ENCODE peak calls at places on chromosome 14, in nine cellular contexts. N is CD8-positive, alpha-beta T cell; B is spleen; C is lung; H is NB4; T is AG09319; R is Calu3; E is GM20000; X is tibial artery. O is an unnamed sample.

GRCh38 chr14:30058401-30058800 is 130.8 kb upstream of the PRKD1 start:
- DNase-seq in N (no peak), B (no peak), C (no peak), H (no peak), T (no peak), R (no peak), E (no peak), X (no peak), O (no peak)

GRCh38 chr14:21704340-21704737 is 30.7 kb upstream of the OR4E1 start:
- DNase-seq in N (no peak), B (no peak), C (no peak), H (no peak), T (no peak), R (no peak), E (no peak), X (no peak), O (no peak)

GRCh38 chr14:38931969-38932652 is 170.9 kb downstream of the SEC23A start:
- DNase-seq in N (no peak), B (no peak), C (no peak), H (no peak), T (no peak), R (peak), E (no peak), X (no peak), O (no peak)

GRCh38 chr14:24481622-24482324 is 26.3 kb downstream of the CMA1 start:
- DNase-seq in N (peak), B (peak), C (peak), H (peak), T (no peak), R (peak), E (peak), X (no peak), O (no peak)

GRCh38 chr14:68964300-68965093 is 14.6 kb downstream of the ACTN1 start:
- DNase-seq in N (no peak), B (peak), C (no peak), H (no peak), T (no peak), R (no peak), E (no peak), X (no peak), O (peak)

GRCh38 chr14:20388159-20388558 is 25.1 kb downstream of the TEP1 start:
- DNase-seq in N (no peak), B (no peak), C (no peak), H (no peak), T (no peak), R (no peak), E (no peak), X (no peak), O (no peak)

GRCh38 chr14:99480856-99481744 is at the start of the genes CCNK and SETD3:
- DNase-seq in N (peak), B (peak), C (peak), H (peak), T (peak), R (peak), E (peak), X (peak), O (peak)

GRCh38 chr14:52313903-52314481 is at the start of gene PTGER2:
- DNase-seq in N (peak), B (peak), C (peak), H (peak), T (peak), R (peak), E (peak), X (peak), O (no peak)

GRCh38 chr14:68703093-68703492 is 89.8 kb downstream of the ZFP36L1 start:
- DNase-seq in N (no peak), B (no peak), C (no peak), H (peak), T (no peak), R (peak), E (no peak), X (no peak), O (peak)

GRCh38 chr14:97760050-97760449 is 962.9 kb downstream of the VRK1 start:
- DNase-seq in N (no peak), B (no peak), C (no peak), H (no peak), T (no peak), R (no peak), E (no peak), X (no peak), O (no peak)

GRCh38 chr14:105280525-105280924 is 20.3 kb downstream of the BRF1 start:
- DNase-seq in N (no peak), B (no peak), C (no peak), H (no peak), T (no peak), R (no peak), E (no peak), X (no peak), O (no peak)

GRCh38 chr14:105283028-105283427 is 17.8 kb downstream of the BRF1 start:
- DNase-seq in N (no peak), B (no peak), C (no peak), H (no peak), T (no peak), R (no peak), E (no peak), X (no peak), O (no peak)

GRCh38 chr14:105281354-105282097 is 19.3 kb downstream of the BRF1 start:
- DNase-seq in N (no peak), B (no peak), C (no peak), H (peak), T (no peak), R (no peak), E (peak), X (no peak), O (no peak)

GRCh38 chr14:105283899-105284298 is 16.9 kb downstream of the BRF1 start:
- DNase-seq in N (no peak), B (no peak), C (no peak), H (no peak), T (no peak), R (no peak), E (no peak), X (no peak), O (no peak)

GRCh38 chr14:105282098-105282725 is 18.6 kb downstream of the BRF1 start:
- DNase-seq in N (no peak), B (no peak), C (no peak), H (no peak), T (no peak), R (no peak), E (no peak), X (no peak), O (no peak)
- TF ChIP-seq CTCF in N (no peak), B (no peak), C (no peak), H (no peak), T (no peak), R (no peak), E (no peak), X (no peak), O (peak)

GRCh38 chr14:96120392-96120791 is 81.2 kb downstream of the C14orf132 start:
- DNase-seq in N (no peak), B (no peak), C (no peak), H (no peak), T (no peak), R (no peak), E (no peak), X (no peak), O (no peak)

GRCh38 chr14:96114002-96114401 is 74.8 kb downstream of the C14orf132 start:
- DNase-seq in N (no peak), B (no peak), C (no peak), H (no peak), T (no peak), R (no peak), E (no peak), X (no peak), O (no peak)

GRCh38 chr14:96117997-96118790 is 79.0 kb downstream of the C14orf132 start:
- DNase-seq in N (no peak), B (no peak), C (no peak), H (no peak), T (no peak), R (no peak), E (no peak), X (no peak), O (no peak)

GRCh38 chr14:96119947-96120346 is 80.8 kb downstream of the C14orf132 start:
- DNase-seq in N (no peak), B (no peak), C (no peak), H (no peak), T (no peak), R (no peak), E (no peak), X (no peak), O (no peak)

DNA sequence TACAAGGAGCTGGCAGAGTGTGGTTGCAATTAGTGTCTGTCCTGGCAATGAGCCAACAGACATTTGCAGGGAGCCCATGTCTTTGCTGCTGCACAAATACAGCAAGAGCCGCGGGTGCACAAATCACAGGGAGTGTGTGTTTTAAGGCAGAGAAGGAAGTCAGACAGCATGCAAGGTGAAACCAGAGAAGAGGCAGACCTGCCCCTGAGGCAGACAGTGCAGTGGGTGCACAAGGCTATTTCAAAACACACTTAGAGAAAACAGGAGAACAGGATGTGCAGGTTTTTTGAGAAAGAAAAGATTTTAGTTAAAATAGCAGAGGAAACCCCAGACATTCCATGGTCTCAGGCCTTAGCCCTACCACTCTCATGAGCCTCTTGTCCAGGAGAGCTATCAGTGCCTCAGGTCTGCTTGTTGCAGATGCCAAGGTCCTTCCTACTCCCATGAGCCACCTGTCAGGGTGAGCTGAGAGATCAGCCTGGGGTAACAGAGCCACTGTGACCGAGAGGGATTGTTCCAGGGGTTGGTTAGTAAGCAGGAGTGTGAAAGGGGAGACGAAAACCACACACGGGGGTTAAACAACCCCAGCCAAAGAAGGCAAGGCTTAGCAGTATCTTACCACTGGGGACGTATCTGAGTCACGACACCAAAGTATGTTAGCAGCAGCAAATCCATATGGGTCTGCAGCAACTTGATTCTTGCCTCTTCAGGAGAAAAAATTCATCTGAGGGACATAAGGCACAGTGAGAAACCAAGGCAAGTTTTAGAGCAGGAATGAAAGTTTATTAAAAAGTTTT is 78.1 kb downstream of the C14orf132 start:
- DNase-seq in N (no peak), B (no peak), C (no peak), H (no peak), T (no peak), R (no peak), E (no peak), X (no peak), O (no peak)
- TF ChIP-seq CTCF in N (no peak), B (no peak), C (no peak), H (no peak), T (no peak), R (no peak), E (no peak), X (no peak), O (peak)

GRCh38 chr14:90900712-90901111 is 84.5 kb upstream of the TTC7B start:
- DNase-seq in N (no peak), B (no peak), C (no peak), H (no peak), T (no peak), R (no peak), E (no peak), X (no peak), O (no peak)
- TF ChIP-seq CTCF in N (no peak), B (no peak), C (no peak), H (no peak), T (peak), R (no peak), E (no peak), X (no peak), O (peak)

DNA sequence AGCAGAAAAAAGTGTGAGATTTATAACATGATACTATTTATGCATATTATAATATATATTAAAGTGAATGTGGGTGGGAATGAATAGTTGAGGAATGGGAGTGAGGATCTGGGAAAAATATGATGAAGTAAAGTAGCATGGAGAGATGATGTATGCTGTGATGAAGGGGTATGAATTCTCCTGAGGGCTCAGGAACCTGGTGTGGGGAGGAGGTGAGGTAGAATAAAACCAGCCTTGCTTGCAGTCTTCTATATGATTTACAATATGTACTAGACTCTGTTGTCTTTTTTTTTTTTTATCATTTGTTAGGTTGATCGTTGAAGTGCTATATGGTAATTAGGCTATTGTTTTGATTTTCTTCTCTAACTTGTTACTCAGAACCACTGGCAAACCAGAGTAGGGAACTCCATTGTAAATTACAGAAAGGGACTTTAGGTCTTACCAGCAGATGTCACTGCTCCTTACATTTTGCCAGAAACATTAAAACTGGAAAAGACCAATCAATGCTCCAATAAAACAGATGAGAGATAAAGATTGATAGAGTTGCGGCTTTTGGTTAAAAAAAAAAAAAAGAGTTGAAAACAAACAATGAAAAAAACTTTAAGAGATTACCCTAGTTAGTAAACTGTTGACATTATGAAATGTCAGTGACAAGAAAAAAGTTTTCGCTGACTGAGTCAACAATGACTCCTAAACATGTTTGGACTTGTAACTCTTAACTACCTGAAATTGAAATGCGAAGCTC is 39.9 kb downstream of the ATL1 start:
- DNase-seq in N (no peak), B (no peak), C (no peak), H (peak), T (no peak), R (no peak), E (peak), X (no peak), O (no peak)
- TF ChIP-seq CTCF in N (peak), B (peak), C (peak), H (peak), T (peak), R (no peak), E (peak), X (peak), O (peak)

O was measured in chondrocyte.